ENCODE peak calls at places on chromosomes 5 and 9, in seven cellular contexts. One of them, this sample, is unnamed.

GRCh38 chr5:176812269-176813259 is 2.2 kb downstream of the UNC5A start:
- DNase-seq in psoas muscle: no peak
- DNase-seq in fibroblast of mammary gland: peak
- DNase-seq in A549: peak
- DNase-seq in PC-9: no peak
- DNase-seq in SK-N-SH: peak
- DNase-seq in coronary artery: no peak
- DNase-seq in this sample: no peak

GRCh38 chr9:86122309-86122708 is 23.0 kb upstream of the GOLM1 start:
- DNase-seq in fibroblast of mammary gland: no peak
- DNase-seq in PC-9: peak
- DNase-seq in A549: peak
- DNase-seq in coronary artery: no peak
- DNase-seq in SK-N-SH: no peak
- DNase-seq in psoas muscle: no peak
- DNase-seq in this sample: no peak

GRCh38 chr9:95422650-95423049 is 94.1 kb downstream of the PTCH1 start:
- DNase-seq in coronary artery: no peak
- DNase-seq in psoas muscle: no peak
- DNase-seq in SK-N-SH: no peak
- DNase-seq in fibroblast of mammary gland: no peak
- DNase-seq in A549: peak
- DNase-seq in PC-9: no peak
- DNase-seq in this sample: no peak

GRCh38 chr9:37921546-37922300 is 17.8 kb upstream of the SLC25A51 start:
- DNase-seq in A549: no peak
- DNase-seq in SK-N-SH: no peak
- DNase-seq in fibroblast of mammary gland: peak
- DNase-seq in coronary artery: no peak
- DNase-seq in PC-9: no peak
- DNase-seq in psoas muscle: no peak
- DNase-seq in this sample: no peak

GRCh38 chr5:43753069-43753468 is 150.1 kb downstream of the NNT start:
- DNase-seq in fibroblast of mammary gland: no peak
- DNase-seq in psoas muscle: no peak
- DNase-seq in PC-9: peak
- DNase-seq in A549: no peak
- DNase-seq in SK-N-SH: no peak
- DNase-seq in coronary artery: no peak
- DNase-seq in this sample: no peak

GRCh38 chr9:80157561-80157983 is 585.8 kb downstream of the TLE4 start:
- DNase-seq in psoas muscle: no peak
- DNase-seq in SK-N-SH: no peak
- DNase-seq in A549: no peak
- DNase-seq in coronary artery: no peak
- DNase-seq in fibroblast of mammary gland: no peak
- DNase-seq in PC-9: no peak
- DNase-seq in this sample: no peak

GRCh38 chr5:8508196-8508595 is 639.2 kb downstream of the MTRR start:
- DNase-seq in PC-9: no peak
- DNase-seq in A549: no peak
- DNase-seq in fibroblast of mammary gland: peak
- DNase-seq in SK-N-SH: no peak
- DNase-seq in coronary artery: no peak
- DNase-seq in psoas muscle: no peak
- DNase-seq in this sample: no peak

GRCh38 chr5:153565822-153566221 is 75.4 kb downstream of the GRIA1 start:
- DNase-seq in psoas muscle: no peak
- DNase-seq in SK-N-SH: no peak
- DNase-seq in A549: no peak
- DNase-seq in fibroblast of mammary gland: peak
- DNase-seq in coronary artery: no peak
- DNase-seq in PC-9: no peak
- DNase-seq in this sample: no peak

GRCh38 chr9:85290019-85290418 is 451.7 kb downstream of the AGTPBP1 start:
- DNase-seq in A549: no peak
- DNase-seq in SK-N-SH: no peak
- DNase-seq in psoas muscle: no peak
- DNase-seq in coronary artery: no peak
- DNase-seq in fibroblast of mammary gland: no peak
- DNase-seq in PC-9: no peak
- DNase-seq in this sample: no peak

GRCh38 chr5:16855475-16855874 is 80.6 kb downstream of the MYO10 start:
- DNase-seq in coronary artery: no peak
- DNase-seq in A549: no peak
- DNase-seq in psoas muscle: no peak
- DNase-seq in fibroblast of mammary gland: peak
- DNase-seq in SK-N-SH: peak
- DNase-seq in PC-9: no peak
- DNase-seq in this sample: no peak

GRCh38 chr5:32504923-32505596 is 60.5 kb upstream of the ZFR start:
- DNase-seq in PC-9: no peak
- DNase-seq in fibroblast of mammary gland: peak
- DNase-seq in psoas muscle: peak
- DNase-seq in coronary artery: no peak
- DNase-seq in SK-N-SH: peak
- DNase-seq in A549: no peak
- DNase-seq in this sample: peak

GRCh38 chr9:135463140-135463539 is 16.4 kb upstream of the PPP1R26 start:
- DNase-seq in psoas muscle: no peak
- DNase-seq in PC-9: peak
- DNase-seq in fibroblast of mammary gland: peak
- DNase-seq in SK-N-SH: no peak
- DNase-seq in A549: peak
- DNase-seq in coronary artery: no peak
- DNase-seq in this sample: no peak

GRCh38 chr9:123387686-123388085 is 31.7 kb downstream of the CRB2 start:
- DNase-seq in fibroblast of mammary gland: no peak
- DNase-seq in A549: no peak
- DNase-seq in PC-9: no peak
- DNase-seq in coronary artery: no peak
- DNase-seq in psoas muscle: no peak
- DNase-seq in SK-N-SH: no peak
- DNase-seq in this sample: no peak

GRCh38 chr5:143161893-143162520 is 241.5 kb downstream of the NR3C1 start:
- DNase-seq in psoas muscle: peak
- DNase-seq in coronary artery: no peak
- DNase-seq in SK-N-SH: no peak
- DNase-seq in fibroblast of mammary gland: peak
- DNase-seq in PC-9: no peak
- DNase-seq in A549: peak
- DNase-seq in this sample: no peak

GRCh38 chr9:134276463-134277245 is 49.6 kb upstream of the RXRA start:
- DNase-seq in A549: no peak
- DNase-seq in psoas muscle: no peak
- DNase-seq in PC-9: no peak
- DNase-seq in coronary artery: no peak
- DNase-seq in SK-N-SH: no peak
- DNase-seq in fibroblast of mammary gland: no peak
- DNase-seq in this sample: no peak

GRCh38 chr5:149149942-149150341 is 8.6 kb downstream of the ABLIM3 start:
- DNase-seq in psoas muscle: no peak
- DNase-seq in SK-N-SH: no peak
- DNase-seq in A549: no peak
- DNase-seq in PC-9: no peak
- DNase-seq in fibroblast of mammary gland: peak
- DNase-seq in coronary artery: no peak
- DNase-seq in this sample: no peak

GRCh38 chr5:78467744-78468357 is 107.4 kb downstream of the SCAMP1 start:
- DNase-seq in psoas muscle: no peak
- DNase-seq in coronary artery: no peak
- DNase-seq in SK-N-SH: peak
- DNase-seq in fibroblast of mammary gland: peak
- DNase-seq in A549: peak
- DNase-seq in PC-9: no peak
- DNase-seq in this sample: no peak

GRCh38 chr5:90932052-90932699 is 373.6 kb downstream of the ADGRV1 start:
- DNase-seq in A549: peak
- DNase-seq in psoas muscle: no peak
- DNase-seq in coronary artery: no peak
- DNase-seq in PC-9: peak
- DNase-seq in SK-N-SH: peak
- DNase-seq in fibroblast of mammary gland: peak
- DNase-seq in this sample: no peak

GRCh38 chr9:6686396-6686795 is 40.9 kb upstream of the GLDC start:
- DNase-seq in coronary artery: no peak
- DNase-seq in PC-9: no peak
- DNase-seq in SK-N-SH: no peak
- DNase-seq in A549: peak
- DNase-seq in psoas muscle: no peak
- DNase-seq in fibroblast of mammary gland: peak
- DNase-seq in this sample: no peak

GRCh38 chr9:137149367-137149766 is 10.4 kb downstream of the GRIN1 start:
- DNase-seq in SK-N-SH: no peak
- DNase-seq in coronary artery: no peak
- DNase-seq in A549: no peak
- DNase-seq in PC-9: no peak
- DNase-seq in fibroblast of mammary gland: no peak
- DNase-seq in psoas muscle: no peak
- DNase-seq in this sample: no peak
- H3K4me3 ChIP-seq in SK-N-SH: no peak
- H3K4me3 ChIP-seq in coronary artery: no peak
- H3K4me3 ChIP-seq in A549: no peak
- H3K4me3 ChIP-seq in PC-9: no peak
- H3K4me3 ChIP-seq in fibroblast of mammary gland: no peak
- H3K4me3 ChIP-seq in psoas muscle: no peak
- H3K4me3 ChIP-seq in this sample: no peak

DNA sequence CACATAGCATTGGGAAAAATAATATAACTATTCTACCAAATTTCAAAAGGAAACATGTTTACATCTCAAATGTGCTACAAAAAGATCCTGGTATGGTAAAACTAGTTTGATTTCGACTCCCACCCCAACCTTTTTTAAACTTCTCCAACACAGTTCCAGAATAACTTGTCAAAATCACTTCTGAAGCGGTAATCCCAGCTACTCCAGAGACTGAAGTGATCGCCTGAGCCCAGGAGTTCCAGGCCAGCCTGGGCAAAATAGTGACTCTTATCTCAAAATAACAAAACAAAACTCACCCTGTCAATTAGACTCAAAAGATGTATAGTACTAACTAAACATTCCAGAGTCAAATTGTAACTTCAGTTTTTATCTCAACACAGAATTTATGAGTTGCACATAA is 71.3 kb upstream of the RNF38 start:
- DNase-seq in SK-N-SH: no peak
- DNase-seq in coronary artery: no peak
- DNase-seq in psoas muscle: no peak
- DNase-seq in PC-9: no peak
- DNase-seq in A549: no peak
- DNase-seq in fibroblast of mammary gland: peak
- DNase-seq in this sample: no peak
- H3K4me3 ChIP-seq in SK-N-SH: peak
- H3K4me3 ChIP-seq in coronary artery: peak
- H3K4me3 ChIP-seq in psoas muscle: peak
- H3K4me3 ChIP-seq in PC-9: peak
- H3K4me3 ChIP-seq in A549: no peak
- H3K4me3 ChIP-seq in fibroblast of mammary gland: peak
- H3K4me3 ChIP-seq in this sample: no peak

DNA sequence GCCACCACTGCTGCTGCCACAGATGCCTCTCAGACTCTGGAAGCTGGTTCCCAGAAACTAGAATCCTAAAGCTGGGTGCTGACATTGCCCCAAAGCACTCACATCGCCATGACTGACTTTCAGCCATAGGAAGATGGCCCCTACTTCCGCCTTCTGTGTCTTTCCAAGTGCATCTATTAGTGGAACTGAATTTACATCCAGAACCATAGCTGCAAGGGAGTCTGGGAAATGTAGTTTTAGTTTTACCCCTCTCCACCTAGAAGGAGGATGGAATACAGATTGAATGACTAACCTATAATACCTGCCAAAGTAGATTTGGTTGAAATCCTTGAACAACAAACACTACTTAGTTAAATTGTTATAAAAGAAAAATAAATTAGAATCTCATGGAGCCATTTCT is 118.8 kb downstream of the RASGRF2 start:
- DNase-seq in A549: no peak
- DNase-seq in PC-9: no peak
- DNase-seq in psoas muscle: no peak
- DNase-seq in fibroblast of mammary gland: no peak
- DNase-seq in SK-N-SH: no peak
- DNase-seq in coronary artery: no peak
- DNase-seq in this sample: no peak
- H3K4me3 ChIP-seq in A549: no peak
- H3K4me3 ChIP-seq in PC-9: no peak
- H3K4me3 ChIP-seq in psoas muscle: no peak
- H3K4me3 ChIP-seq in fibroblast of mammary gland: no peak
- H3K4me3 ChIP-seq in SK-N-SH: no peak
- H3K4me3 ChIP-seq in coronary artery: no peak
- H3K4me3 ChIP-seq in this sample: no peak

DNA sequence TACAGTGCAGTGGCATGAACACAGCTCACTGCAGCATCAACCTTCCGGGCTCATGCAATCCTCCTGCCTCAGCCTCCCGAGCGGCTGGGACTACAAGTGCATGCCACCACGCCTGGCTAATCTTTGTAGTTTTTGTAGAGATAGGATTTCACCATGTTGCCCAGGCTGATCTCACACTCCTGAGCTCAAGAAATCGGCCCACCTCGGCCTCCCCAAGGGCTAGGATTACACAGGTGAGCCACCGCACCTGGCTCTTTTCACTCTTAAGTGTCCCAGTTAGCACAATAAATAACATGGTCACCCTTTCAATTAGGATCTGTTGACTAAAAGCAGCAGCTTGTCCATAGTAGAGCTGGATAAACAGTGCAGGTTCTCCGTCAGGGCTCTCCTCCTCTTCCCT is 1.4 kb downstream of the CDK5RAP2 start:
- DNase-seq in SK-N-SH: no peak
- DNase-seq in coronary artery: no peak
- DNase-seq in A549: no peak
- DNase-seq in psoas muscle: no peak
- DNase-seq in fibroblast of mammary gland: no peak
- DNase-seq in PC-9: no peak
- DNase-seq in this sample: no peak
- H3K4me3 ChIP-seq in SK-N-SH: peak
- H3K4me3 ChIP-seq in coronary artery: peak
- H3K4me3 ChIP-seq in A549: peak
- H3K4me3 ChIP-seq in psoas muscle: peak
- H3K4me3 ChIP-seq in fibroblast of mammary gland: peak
- H3K4me3 ChIP-seq in PC-9: peak
- H3K4me3 ChIP-seq in this sample: no peak

GRCh38 chr9:136714096-136714875 is 1.9 kb downstream of the DIPK1B start:
- DNase-seq in PC-9: no peak
- DNase-seq in SK-N-SH: no peak
- DNase-seq in psoas muscle: no peak
- DNase-seq in fibroblast of mammary gland: no peak
- DNase-seq in coronary artery: no peak
- DNase-seq in A549: no peak
- DNase-seq in this sample: no peak
- H3K4me3 ChIP-seq in PC-9: no peak
- H3K4me3 ChIP-seq in SK-N-SH: no peak
- H3K4me3 ChIP-seq in psoas muscle: peak
- H3K4me3 ChIP-seq in fibroblast of mammary gland: no peak
- H3K4me3 ChIP-seq in coronary artery: no peak
- H3K4me3 ChIP-seq in A549: no peak
- H3K4me3 ChIP-seq in this sample: no peak

GRCh38 chr9:87498816-87499454 is 1.3 kb downstream of the DAPK1 start:
- DNase-seq in A549: no peak
- DNase-seq in SK-N-SH: peak
- DNase-seq in coronary artery: no peak
- DNase-seq in PC-9: no peak
- DNase-seq in fibroblast of mammary gland: no peak
- DNase-seq in psoas muscle: no peak
- DNase-seq in this sample: no peak
- H3K4me3 ChIP-seq in A549: peak
- H3K4me3 ChIP-seq in SK-N-SH: no peak
- H3K4me3 ChIP-seq in coronary artery: peak
- H3K4me3 ChIP-seq in PC-9: peak
- H3K4me3 ChIP-seq in fibroblast of mammary gland: peak
- H3K4me3 ChIP-seq in psoas muscle: peak
- H3K4me3 ChIP-seq in this sample: peak